ENCODE peak calls at places on chromosomes 1 and 21, in ten cellular contexts. R is activated CD4-positive, alpha-beta T cell treated with anti-CD3 and anti-CD28 coated beads, Interleukin-2, amount 50 U/mL, for 4 hours; Q is NCI-H1105 treated with DMSO at 0.1 percent for 48 hours; P is NCI-H1092; B is CD4-positive, alpha-beta T cell; A is stimulated activated naive B cell treated with anti-CD40 and anti-IgM and Interleukin-4, amounts not matched to agents 10 μg/mL and 1 μg/mL and 100 μg/mL, for 72 hours; T is stimulated activated CD4-positive, alpha-beta T cell treated with anti-CD3 and anti-CD28 coated beads, Interleukin-15, amount 100 ng/mL, for 1 hour; I is LoVo; H is tibial nerve; O is T-helper 1 cell. X is an unnamed sample.

GRCh38 chr1:235450886-235451457 is 53.3 kb downstream of the B3GALNT2 start:
- DNase-seq in R (no peak), Q (no peak), P (no peak), B (no peak), A (no peak), T (no peak), I (no peak), H (no peak), O (no peak), X (no peak)

GRCh38 chr1:79325705-79326104 is 319.2 kb upstream of the ADGRL4 start:
- DNase-seq in R (no peak), Q (no peak), P (no peak), B (no peak), A (no peak), T (no peak), I (no peak), H (no peak), O (no peak), X (no peak)

GRCh38 chr1:209106861-209107260 is 476.7 kb upstream of the CAMK1G start:
- DNase-seq in R (no peak), Q (no peak), P (no peak), B (no peak), A (no peak), T (no peak), I (no peak), H (no peak), O (no peak), X (no peak)

GRCh38 chr21:42002421-42002958 is 7.7 kb downstream of the ZBTB21 start:
- DNase-seq in R (peak), Q (no peak), P (no peak), B (peak), A (peak), T (peak), I (no peak), H (no peak), O (peak), X (no peak)

GRCh38 chr1:202576816-202577215 is 133.4 kb downstream of the SYT2 start:
- DNase-seq in R (no peak), Q (no peak), P (no peak), B (no peak), A (no peak), T (no peak), I (no peak), H (no peak), O (no peak), X (no peak)

GRCh38 chr1:160399544-160400283 is 650 bp upstream of the VANGL2 start:
- DNase-seq in R (no peak), Q (no peak), P (no peak), B (no peak), A (no peak), T (no peak), I (no peak), H (no peak), O (no peak), X (no peak)

GRCh38 chr1:32035119-32035518 is 21.5 kb downstream of the KHDRBS1 start:
- DNase-seq in R (no peak), Q (no peak), P (no peak), B (no peak), A (no peak), T (no peak), I (no peak), H (no peak), O (no peak), X (no peak)

GRCh38 chr1:41341756-41342562 is 19.3 kb upstream of the FOXO6 start:
- DNase-seq in R (no peak), Q (no peak), P (no peak), B (no peak), A (no peak), T (no peak), I (peak), H (no peak), O (no peak), X (no peak)

GRCh38 chr1:33257759-33258712 is 1.7 kb downstream of the ZNF362 start:
- DNase-seq in R (no peak), Q (no peak), P (no peak), B (no peak), A (peak), T (no peak), I (no peak), H (no peak), O (no peak), X (no peak)